ENCODE peak calls at places on chromosomes 7 and 10, in seven cellular contexts. O, H, G, F, C, W and I are unnamed samples.
A peak's percentile ranks its signal among the peaks of the same experiment; 100 is the strongest.

GRCh38 chr7:7795736-7796135 is 77.3 kb upstream of the RPA3 start:
- DNase-seq in O (peak; percentile 88), H (no peak), G (peak; percentile 79), F (no peak), C (no peak), W (no peak), I (no peak)

GRCh38 chr10:108323274-108323798 is 1158.8 kb upstream of the SORCS1 start:
- DNase-seq in O (peak; percentile 93), H (no peak), G (no peak), F (no peak), C (no peak), W (no peak), I (no peak)

GRCh38 chr7:121604627-121605296 is 208.7 kb upstream of the FAM3C start:
- DNase-seq in O (peak; percentile 82), H (no peak), G (no peak), F (no peak), C (no peak), W (no peak), I (no peak)

GRCh38 chr10:132641401-132641800 is 103.8 kb downstream of the INPP5A start:
- DNase-seq in O (no peak), H (no peak), G (no peak), F (no peak), C (no peak), W (no peak), I (no peak)

GRCh38 chr10:133271521-133272300 is 5.0 kb downstream of the ADAM8 start:
- DNase-seq in O (no peak), H (no peak), G (no peak), F (no peak), C (no peak), W (no peak), I (no peak)

GRCh38 chr10:71158251-71158650 is 54.1 kb upstream of the UNC5B start:
- DNase-seq in O (no peak), H (no peak), G (no peak), F (no peak), C (no peak), W (no peak), I (no peak)

GRCh38 chr7:30974605-30975256 is 11.0 kb downstream of the GHRHR start:
- DNase-seq in O (peak; percentile 83), H (peak; percentile 92), G (peak; percentile 40), F (peak; percentile 16), C (no peak), W (peak; percentile 82), I (peak; percentile 84)

GRCh38 chr7:5423844-5424688 is 432 bp upstream of the TNRC18 start:
- DNase-seq in O (peak; percentile 100), H (peak; percentile 58), G (peak; percentile 99), F (no peak), C (peak; percentile 98), W (peak; percentile 94), I (peak; percentile 97)

GRCh38 chr10:19702215-19702614 is 114.0 kb upstream of the PLXDC2 start:
- DNase-seq in O (no peak), H (no peak), G (peak; percentile 66), F (no peak), C (no peak), W (no peak), I (no peak)

GRCh38 chr10:122044045-122044661 is 55.2 kb downstream of the TACC2 start:
- DNase-seq in O (peak; percentile 49), H (no peak), G (peak; percentile 49), F (no peak), C (no peak), W (no peak), I (peak; percentile 63)

GRCh38 chr7:46015107-46015868 is 94.2 kb upstream of the IGFBP3 start:
- DNase-seq in O (peak; percentile 97), H (peak; percentile 14), G (peak; percentile 26), F (no peak), C (no peak), W (peak; percentile 37), I (peak; percentile 50)

GRCh38 chr7:47495269-47495875 is 86.5 kb downstream of the TNS3 start:
- DNase-seq in O (no peak), H (no peak), G (no peak), F (no peak), C (no peak), W (no peak), I (no peak)

GRCh38 chr7:67006966-67007365 is 10.3 kb downstream of the TYW1 start:
- DNase-seq in O (no peak), H (peak; percentile 42), G (no peak), F (no peak), C (no peak), W (no peak), I (no peak)

GRCh38 chr7:55484241-55484640 is 88.1 kb downstream of the VOPP1 start:
- DNase-seq in O (no peak), H (no peak), G (no peak), F (no peak), C (no peak), W (no peak), I (no peak)